ENCODE peak calls at places on chromosome 11, in eight cellular contexts. W is WTC11, R is posterior cingulate gyrus, H is activated B cell treated with CpG ODN at 0.5 μM for 24 hours, C is mesendoderm, Z is anterior cingulate cortex, X is HT1080, L is AG09309. E is an unnamed sample.

GRCh38 chr11:61725632-61726280 is 26.7 kb upstream of the MYRF start:
- DNase-seq in H (no peak), W (no peak), X (peak), Z (no peak), R (no peak), L (no peak), C (no peak), E (no peak)

GRCh38 chr11:76664578-76665061 is 5.9 kb downstream of the LRRC32 start:
- DNase-seq in W (no peak), C (no peak), Z (no peak), H (peak), L (no peak), R (no peak), X (peak), E (no peak)

GRCh38 chr11:31800398-31801265 is 10.5 kb downstream of the PAX6 start:
- DNase-seq in C (peak), H (no peak), L (no peak), Z (no peak), X (no peak), R (no peak), W (no peak), E (peak)

GRCh38 chr11:124746621-124747243 is 5.3 kb downstream of the VSIG2 start:
- DNase-seq in L (no peak), X (no peak), C (peak), H (peak), Z (no peak), W (peak), R (no peak), E (no peak)

GRCh38 chr11:128593281-128593680 is 5.9 kb upstream of the ETS1 start:
- DNase-seq in Z (no peak), R (no peak), H (no peak), C (peak), W (peak), L (no peak), X (peak), E (no peak)

GRCh38 chr11:116162086-116162485 is 610.7 kb downstream of the BUD13 start:
- DNase-seq in X (no peak), H (no peak), Z (no peak), R (no peak), L (no peak), W (no peak), C (no peak), E (peak)

GRCh38 chr11:22192642-22193347 is at the start of gene ANO5:
- DNase-seq in L (no peak), C (peak), R (peak), Z (peak), H (no peak), W (peak), X (no peak), E (no peak)

GRCh38 chr11:56307836-56308235 is 7.1 kb upstream of the OR8K3 start:
- DNase-seq in W (no peak), L (no peak), Z (no peak), C (no peak), R (no peak), H (no peak), X (no peak), E (no peak)

GRCh38 chr11:834371-835316 is 1.9 kb downstream of the CD151 start:
- DNase-seq in X (peak), L (no peak), H (no peak), Z (no peak), C (no peak), W (no peak), R (no peak), E (no peak)

GRCh38 chr11:69537855-69538640 is 56.6 kb downstream of the LINC01488 start:
- DNase-seq in H (no peak), C (no peak), L (no peak), Z (no peak), R (no peak), X (no peak), W (no peak), E (no peak)

GRCh38 chr11:63670738-63671321 is 346 bp downstream of the ATL3 start:
- DNase-seq in C (peak), W (peak), H (peak), L (no peak), X (peak), R (peak), Z (peak), E (no peak)

GRCh38 chr11:12234216-12234615 is 123.8 kb downstream of the MICAL2 start:
- DNase-seq in R (no peak), C (no peak), X (no peak), Z (no peak), H (no peak), L (no peak), W (no peak), E (no peak)

GRCh38 chr11:109000531-109000930 is 335.7 kb downstream of the DDX10 start:
- DNase-seq in C (no peak), R (no peak), W (no peak), Z (no peak), H (no peak), L (no peak), X (peak), E (peak)

GRCh38 chr11:126604461-126604860 is 249.0 kb downstream of the ST3GAL4 start:
- DNase-seq in R (no peak), H (no peak), W (no peak), L (no peak), X (no peak), C (no peak), Z (no peak), E (no peak)

GRCh38 chr11:90542092-90542491 is 319.2 kb upstream of the CHORDC1 start:
- DNase-seq in R (no peak), C (no peak), H (no peak), Z (no peak), L (no peak), X (no peak), W (no peak), E (no peak)

GRCh38 chr11:337711-338110 is 17.1 kb upstream of the IFITM3 start:
- DNase-seq in L (no peak), H (no peak), W (no peak), R (no peak), X (no peak), C (no peak), Z (no peak), E (no peak)

GRCh38 chr11:34259087-34259486 is 98.7 kb downstream of the ABTB2 start:
- DNase-seq in W (no peak), H (no peak), R (no peak), C (no peak), Z (no peak), X (no peak), L (no peak), E (no peak)

GRCh38 chr11:66976048-66976467 is 954 bp downstream of the C11orf86 start:
- DNase-seq in L (no peak), W (peak), C (peak), X (peak), Z (no peak), R (no peak), H (no peak), E (no peak)

GRCh38 chr11:123020968-123021367 is 39.3 kb upstream of the BSX start:
- DNase-seq in Z (no peak), X (peak), L (no peak), W (peak), C (peak), R (no peak), H (no peak), E (no peak)

GRCh38 chr11:119696378-119697157 is 32.4 kb downstream of the NECTIN1 start:
- DNase-seq in C (no peak), L (no peak), X (no peak), H (no peak), R (no peak), W (no peak), Z (no peak), E (no peak)

GRCh38 chr11:114132427-114132826 is 72.9 kb downstream of the ZBTB16 start:
- DNase-seq in R (no peak), Z (no peak), L (peak), X (no peak), C (peak), H (no peak), W (no peak), E (no peak)

GRCh38 chr11:9473408-9473807 is 12.6 kb downstream of the ZNF143 start:
- DNase-seq in L (no peak), R (no peak), X (no peak), Z (no peak), H (no peak), W (no peak), C (peak), E (no peak)

GRCh38 chr11:74339619-74340018 is 28.2 kb upstream of the P4HA3 start:
- DNase-seq in C (no peak), W (no peak), Z (no peak), R (no peak), H (no peak), X (no peak), L (no peak), E (no peak)

GRCh38 chr11:119729581-119730346 is 764 bp upstream of the NECTIN1 start:
- DNase-seq in W (peak), X (peak), Z (peak), R (peak), L (no peak), C (peak), H (no peak), E (no peak)

GRCh38 chr11:83990160-83990733 is 704.1 kb upstream of the CCDC90B start:
- DNase-seq in H (no peak), L (no peak), R (no peak), C (no peak), X (no peak), Z (no peak), W (no peak), E (no peak)

E was measured in esophagus muscularis mucosa.